ENCODE peak calls at places on chromosomes 6 and 20, in seven cellular contexts. V is trophoblast cell, R is mammary epithelial cell, O is neuronal stem cell, Q is GM23248, H is fibroblast of lung, J is neural progenitor cell. U is an unnamed sample.
A peak's percentile ranks its signal among the peaks of the same experiment; 100 is the strongest.

GRCh38 chr6:36241728-36242127 is 28.1 kb upstream of the PNPLA1 start:
- DNase-seq in H (peak; percentile 6), J (no peak), O (no peak), Q (peak; percentile 37), V (no peak), R (no peak), U (peak; percentile 94)

GRCh38 chr20:9609892-9610502 is 95.6 kb downstream of the LAMP5 start:
- DNase-seq in J (peak; percentile 85), Q (peak; percentile 65), H (peak; percentile 47), R (peak; percentile 57), V (peak; percentile 64), O (peak; percentile 84), U (peak; percentile 88)

GRCh38 chr6:162999575-163000285 is 272.0 kb downstream of the PACRG start:
- DNase-seq in H (peak; percentile 93), R (no peak), V (no peak), O (no peak), J (no peak), Q (peak; percentile 92), U (no peak)

GRCh38 chr20:63247678-63248228 is 6.5 kb downstream of the NKAIN4 start:
- DNase-seq in J (no peak), V (no peak), Q (no peak), O (no peak), H (no peak), R (no peak), U (no peak)

GRCh38 chr6:19697744-19698290 is 139.4 kb upstream of the ID4 start:
- DNase-seq in V (no peak), R (peak; percentile 88), J (no peak), Q (peak; percentile 91), H (peak; percentile 97), O (no peak), U (no peak)

GRCh38 chr6:80226699-80227098 is 120.2 kb downstream of the BCKDHB start:
- DNase-seq in R (no peak), J (no peak), Q (no peak), O (no peak), V (no peak), H (no peak), U (no peak)

GRCh38 chr6:170344631-170345576 is 38.3 kb downstream of the FAM120B start:
- DNase-seq in Q (peak; percentile 52), H (peak; percentile 71), V (no peak), R (peak; percentile 72), J (no peak), O (no peak), U (no peak)

GRCh38 chr6:109717971-109718370 is 26.9 kb downstream of the FIG4 start:
- DNase-seq in O (no peak), J (no peak), Q (no peak), R (no peak), H (no peak), V (no peak), U (no peak)

GRCh38 chr6:21587925-21588811 is 5.4 kb upstream of the SOX4 start:
- DNase-seq in H (peak; percentile 70), R (peak; percentile 67), O (peak; percentile 73), J (peak; percentile 84), V (no peak), Q (peak; percentile 80), U (peak; percentile 81)

GRCh38 chr6:52595000-52595795 is 18.3 kb upstream of the TRAM2 start:
- DNase-seq in R (peak; percentile 55), H (peak; percentile 93), Q (peak; percentile 94), V (no peak), O (no peak), J (peak; percentile 64), U (no peak)
- H3K9ac ChIP-seq in R (no peak overlapping the region), H (peak overlapping the region; percentile 24), Q (peak overlapping the region; percentile 73), V (no peak overlapping the region), O (no peak overlapping the region), J (no peak overlapping the region), U (peak overlapping the region; percentile 27)

DNA sequence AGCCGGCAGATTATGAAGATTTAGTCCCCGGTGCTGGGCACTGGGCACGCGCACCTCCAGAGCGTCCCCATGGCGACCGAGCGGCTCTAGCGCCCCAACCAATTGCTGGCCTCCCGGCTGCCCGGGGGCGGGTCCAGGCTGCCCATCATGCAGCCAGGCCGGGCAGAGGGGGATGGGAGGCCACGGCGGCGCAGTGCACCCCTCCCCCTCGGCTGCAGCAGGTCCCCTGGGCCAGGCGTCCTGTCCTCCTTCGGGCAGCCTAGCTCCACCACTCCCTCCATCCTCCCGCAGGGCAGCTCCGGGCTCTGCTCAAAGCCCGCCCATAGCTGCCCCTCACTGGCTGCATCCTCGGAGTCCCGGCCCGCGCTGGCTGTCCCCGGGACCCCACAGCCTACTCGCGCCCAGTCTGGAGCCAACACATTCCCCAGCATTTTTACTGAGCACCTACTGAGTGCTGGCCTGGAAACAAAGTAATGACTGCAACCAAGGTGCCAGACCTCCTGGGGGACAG is 99.4 kb downstream of the ASXL1 start:
- DNase-seq in O (peak; percentile 87), H (peak; percentile 72), Q (peak; percentile 87), J (peak; percentile 97), V (no peak), R (peak; percentile 46), U (no peak)
- H2AFZ ChIP-seq in O (peak overlapping the region; percentile 84), H (no peak overlapping the region), Q (peak overlapping the region; percentile 55), J (no peak overlapping the region), V (no peak overlapping the region), R (peak overlapping the region; percentile 38), U (no peak overlapping the region)

GRCh38 chr20:5793916-5794315 is 43.7 kb downstream of the SHLD1 start:
- DNase-seq in R (no peak), Q (no peak), H (no peak), V (no peak), O (no peak), J (no peak), U (no peak)

GRCh38 chr20:5797165-5797564 is 47.0 kb downstream of the SHLD1 start:
- DNase-seq in V (no peak), J (no peak), O (no peak), H (no peak), R (no peak), Q (no peak), U (no peak)

GRCh38 chr20:5796369-5797040 is 46.3 kb downstream of the SHLD1 start:
- DNase-seq in R (no peak), V (no peak), H (no peak), O (no peak), Q (no peak), J (no peak), U (no peak)

GRCh38 chr20:5797843-5798462 is 47.8 kb downstream of the SHLD1 start:
- DNase-seq in Q (no peak), J (no peak), R (no peak), V (no peak), O (no peak), H (no peak), U (peak; percentile 62)
- H3K9ac ChIP-seq in Q (no peak overlapping the region), J (no peak overlapping the region), R (no peak overlapping the region), V (no peak overlapping the region), O (no peak overlapping the region), H (no peak overlapping the region), U (no peak overlapping the region)

DNA sequence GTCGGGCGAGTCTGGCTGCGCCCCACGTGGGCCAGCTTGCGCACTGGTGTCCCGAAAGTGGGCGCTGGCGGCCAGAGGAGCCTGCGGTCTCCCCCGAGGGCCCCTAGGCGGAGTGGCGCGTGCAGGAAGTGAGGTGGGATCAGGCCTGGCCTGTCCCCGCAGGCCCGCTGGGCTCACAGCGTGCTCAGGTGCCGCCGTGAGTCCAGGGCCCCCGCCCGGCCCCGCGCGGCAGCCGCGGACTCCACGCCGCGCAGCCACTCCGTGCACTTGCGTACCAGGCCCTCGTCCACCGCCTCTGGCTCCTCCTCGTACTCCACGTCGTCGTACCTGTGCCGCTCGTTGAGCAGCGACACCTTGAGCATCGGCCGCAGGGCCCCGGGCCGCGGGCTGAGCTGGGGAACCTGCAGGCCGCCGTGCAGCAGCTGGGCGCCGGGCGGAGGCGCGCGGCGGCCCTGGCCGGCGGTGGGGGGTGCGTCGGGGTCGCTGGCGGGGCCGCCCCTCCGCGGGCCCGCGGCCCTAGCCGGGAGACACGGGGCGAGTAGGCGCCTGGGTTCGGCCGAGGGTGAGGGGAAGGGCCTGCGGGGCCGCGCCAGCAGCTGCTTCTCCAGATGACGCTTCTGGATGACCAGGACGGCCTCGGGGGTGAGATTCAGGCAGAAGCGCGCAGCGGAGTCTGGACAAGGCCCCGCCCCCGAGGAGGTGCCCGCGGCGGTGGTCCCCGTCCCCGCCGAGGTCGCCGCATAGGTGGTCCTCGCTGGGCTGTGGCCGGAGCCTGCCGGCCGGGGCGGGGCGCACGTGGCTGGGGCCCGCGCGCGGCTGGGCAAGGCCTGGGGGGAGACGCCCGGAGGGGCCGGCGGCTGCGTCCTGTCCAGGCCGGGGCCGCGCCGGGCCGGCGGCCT is 861 bp downstream of the PRR18 start:
- DNase-seq in J (peak; percentile 80), H (peak; percentile 2), V (no peak), O (peak; percentile 47), Q (peak; percentile 39), R (no peak), U (no peak)
- H2AFZ ChIP-seq in J (peak overlapping the region; percentile 97), H (no peak overlapping the region), V (peak overlapping the region; percentile 15), O (peak overlapping the region; percentile 98), Q (no peak overlapping the region), R (peak overlapping the region; percentile 68), U (no peak overlapping the region)

GRCh38 chr6:17580518-17581048 is 19.5 kb upstream of the FAM8A1 start:
- DNase-seq in R (peak; percentile 50), V (peak; percentile 33), O (no peak), J (no peak), Q (peak; percentile 75), H (peak; percentile 55), U (no peak)

GRCh38 chr6:17574871-17575560 is 25.1 kb upstream of the FAM8A1 start:
- DNase-seq in H (peak; percentile 91), Q (peak; percentile 95), R (peak; percentile 73), J (no peak), V (no peak), O (no peak), U (no peak)

DNA sequence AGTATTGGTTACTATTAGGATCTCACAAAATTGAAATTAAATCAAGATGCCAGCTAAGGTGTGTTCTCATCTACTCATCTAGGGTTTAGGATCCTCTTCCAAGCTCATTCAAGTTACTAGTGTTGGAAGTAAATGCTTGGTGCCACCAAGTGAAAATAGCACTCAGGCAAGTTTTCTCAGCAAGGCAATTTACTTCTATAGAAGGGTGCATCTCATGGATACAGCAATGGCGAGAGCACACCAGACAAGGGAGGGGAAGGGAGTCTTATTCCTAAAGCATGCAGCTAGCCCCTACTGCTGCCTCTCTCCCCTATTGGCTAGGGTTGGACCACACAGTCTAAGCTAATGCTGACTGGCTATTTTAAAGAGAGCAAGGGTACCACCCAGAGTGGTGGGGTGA is 23.0 kb upstream of the FAM8A1 start:
- DNase-seq in J (no peak), H (no peak), V (no peak), R (no peak), O (no peak), Q (no peak), U (no peak)
- H3K9ac ChIP-seq in J (no peak overlapping the region), H (no peak overlapping the region), V (no peak overlapping the region), R (no peak overlapping the region), O (no peak overlapping the region), Q (no peak overlapping the region), U (no peak overlapping the region)

DNA sequence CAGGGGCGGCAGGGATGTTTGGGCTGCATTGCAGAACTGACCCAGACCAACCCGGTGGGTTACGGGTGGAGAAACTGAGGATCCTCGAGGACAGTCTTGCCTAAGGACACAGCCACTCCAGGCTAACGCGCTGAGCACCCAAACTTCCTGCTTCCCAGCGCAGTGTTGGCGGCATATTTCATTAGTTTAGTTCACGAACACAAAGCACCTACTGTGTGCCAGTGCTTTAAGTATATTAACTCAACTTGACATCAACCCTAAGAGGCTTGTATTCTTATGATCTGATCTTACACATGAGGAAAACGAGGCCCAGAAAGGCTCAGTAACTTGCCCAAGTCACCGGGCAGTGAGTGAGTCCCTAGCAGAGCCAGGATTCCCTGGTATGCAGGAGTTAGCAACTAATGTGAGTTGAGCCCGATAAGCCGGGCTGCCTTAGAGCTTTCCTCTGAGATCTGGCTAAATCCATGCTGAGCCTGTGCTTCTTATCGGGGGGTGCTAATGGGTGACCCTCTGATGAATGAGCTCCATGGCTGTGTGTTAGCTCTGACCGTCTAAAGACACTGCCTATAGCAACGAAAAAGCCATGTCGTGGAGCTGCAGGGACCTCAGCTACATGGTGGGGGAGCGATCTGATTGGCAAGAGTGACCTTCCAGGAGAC is 92.7 kb downstream of the CD40 start:
- DNase-seq in J (peak; percentile 66), V (no peak), H (no peak), O (no peak), Q (no peak), R (no peak), U (no peak)
- H2AFZ ChIP-seq in J (no peak overlapping the region), V (no peak overlapping the region), H (no peak overlapping the region), O (no peak overlapping the region), Q (no peak overlapping the region), R (no peak overlapping the region), U (no peak overlapping the region)

U was measured in Karpas-422.